ENCODE peak calls at places on chromosomes 6 and 20, in six cellular contexts. V, T, Z, P, B and W are unnamed samples.

GRCh38 chr6:107113460-107114212 is 1.7 kb downstream of the BEND3 start:
- DNase-seq in V (no peak), T (no peak), Z (no peak), P (no peak), B (no peak), W (peak)

GRCh38 chr20:47066484-47067270 is 172.0 kb downstream of the EYA2 start:
- DNase-seq in V (no peak), T (no peak), Z (no peak), P (no peak), B (no peak), W (no peak)

GRCh38 chr6:20802596-20802995 is 268.3 kb downstream of the CDKAL1 start:
- DNase-seq in V (no peak), T (no peak), Z (no peak), P (no peak), B (no peak), W (no peak)

GRCh38 chr6:10437891-10438290 is 23.0 kb upstream of the TFAP2A start:
- DNase-seq in V (no peak), T (no peak), Z (no peak), P (no peak), B (no peak), W (no peak)

GRCh38 chr6:77834591-77834996 is 181.8 kb downstream of the MEI4 start:
- DNase-seq in V (no peak), T (no peak), Z (no peak), P (no peak), B (no peak), W (peak)

GRCh38 chr6:81120280-81120679 is 632.2 kb downstream of the TENT5A start:
- DNase-seq in V (no peak), T (no peak), Z (no peak), P (no peak), B (no peak), W (no peak)

GRCh38 chr20:50868509-50869495 is 62.4 kb downstream of the ADNP start:
- DNase-seq in V (no peak), T (no peak), Z (no peak), P (peak), B (peak), W (no peak)

GRCh38 chr6:156798091-156798735 is 21.0 kb downstream of the ARID1B start:
- DNase-seq in V (no peak), T (no peak), Z (no peak), P (no peak), B (no peak), W (no peak)

GRCh38 chr6:42375905-42376304 is 75.8 kb downstream of the TRERF1 start:
- DNase-seq in V (no peak), T (no peak), Z (no peak), P (no peak), B (no peak), W (no peak)

GRCh38 chr6:25844518-25844917 is 12.7 kb upstream of the SLC17A1 start:
- DNase-seq in V (no peak), T (no peak), Z (no peak), P (no peak), B (no peak), W (no peak)

GRCh38 chr6:34273242-34273805 is 24.5 kb upstream of the SMIM29 start:
- DNase-seq in V (no peak), T (no peak), Z (peak), P (no peak), B (no peak), W (no peak)

GRCh38 chr20:57651977-57652864 is 32.0 kb upstream of the ZBP1 start:
- DNase-seq in V (no peak), T (no peak), Z (peak), P (no peak), B (no peak), W (no peak)

GRCh38 chr6:165846123-165846966 is 183.3 kb upstream of the PDE10A start:
- DNase-seq in V (no peak), T (no peak), Z (no peak), P (peak), B (no peak), W (peak)

GRCh38 chr6:125312478-125312877 is 10.7 kb upstream of the HDDC2 start:
- DNase-seq in V (no peak), T (no peak), Z (no peak), P (no peak), B (no peak), W (no peak)

GRCh38 chr20:57667924-57668782 is 41.7 kb downstream of the PMEPA1 start:
- DNase-seq in V (no peak), T (no peak), Z (no peak), P (peak), B (no peak), W (peak)

GRCh38 chr6:14146459-14147096 is 29.0 kb downstream of the CD83 start:
- DNase-seq in V (no peak), T (no peak), Z (no peak), P (peak), B (peak), W (no peak)

GRCh38 chr6:158536084-158536890 is 23.6 kb upstream of the TMEM181 start:
- DNase-seq in V (peak), T (no peak), Z (peak), P (peak), B (peak), W (peak)

GRCh38 chr6:131065112-131065823 is 2.2 kb upstream of the EPB41L2 start:
- DNase-seq in V (no peak), T (no peak), Z (no peak), P (no peak), B (no peak), W (peak)

GRCh38 chr6:16430661-16431089 is 192.3 kb downstream of the GMPR start:
- DNase-seq in V (no peak), T (peak), Z (no peak), P (no peak), B (no peak), W (no peak)

GRCh38 chr6:157366648-157367047 is 14.3 kb upstream of the ZDHHC14 start:
- DNase-seq in V (no peak), T (no peak), Z (no peak), P (no peak), B (no peak), W (no peak)

GRCh38 chr20:47857994-47858557 is 72.8 kb upstream of the SULF2 start:
- DNase-seq in V (no peak), T (no peak), Z (no peak), P (peak), B (no peak), W (no peak)